ENCODE peak calls at places on chromosomes 4 and X, in five cellular contexts. K is breast epithelium, B is brain microvascular endothelial cell, D is Caco-2, R is IMR-90. L is an unnamed sample.

GRCh38 chr4:120155287-120155686 is 88.6 kb upstream of the MAD2L1 start:
- DNase-seq in K (no peak), D (no peak), R (no peak), B (no peak), L (no peak)

GRCh38 chrX:1165535-1166196 is 46.8 kb downstream of the CRLF2 start:
- DNase-seq in D (peak; percentile 38), R (no peak), K (no peak), B (no peak), L (no peak)

GRCh38 chrX:112642349-112642748 is 37.4 kb downstream of the LHFPL1 start:
- DNase-seq in D (peak; percentile 26), K (peak; percentile 18), R (peak; percentile 75), B (peak; percentile 55), L (no peak)

GRCh38 chr4:76640252-76640925 is 205.4 kb downstream of the SHROOM3 start:
- DNase-seq in R (no peak), D (no peak), B (no peak), K (peak; percentile 65), L (no peak)

GRCh38 chr4:145956288-145956890 is 17.8 kb upstream of the ZNF827 start:
- DNase-seq in B (peak; percentile 41), D (no peak), K (no peak), R (peak; percentile 40), L (no peak)

GRCh38 chr4:165761968-165762367 is 111.1 kb upstream of the TLL1 start:
- DNase-seq in R (no peak), K (no peak), B (no peak), D (no peak), L (no peak)

GRCh38 chr4:147855670-147856069 is 123.8 kb downstream of the ARHGAP10 start:
- DNase-seq in B (no peak), K (no peak), R (no peak), D (no peak), L (no peak)

GRCh38 chr4:31548823-31549222 is 828.7 kb downstream of the PCDH7 start:
- DNase-seq in R (no peak), D (no peak), B (no peak), K (no peak), L (no peak)

GRCh38 chr4:112637552-112637866 is 566 bp downstream of the LARP7 start:
- DNase-seq in R (no peak), D (no peak), B (no peak), K (no peak), L (no peak)
- TF ChIP-seq CTCF in R (no peak), D (no peak), B (no peak), K (no peak), L (no peak)

GRCh38 chr4:80017125-80017854 is 55.7 kb downstream of the ANTXR2 start:
- DNase-seq in K (no peak), D (no peak), B (peak; percentile 76), R (peak; percentile 96), L (no peak)

GRCh38 chr4:80012291-80012690 is 60.7 kb downstream of the ANTXR2 start:
- DNase-seq in K (no peak), R (no peak), D (no peak), B (no peak), L (no peak)

GRCh38 chr4:80014531-80014930 is 58.5 kb downstream of the ANTXR2 start:
- DNase-seq in B (peak; percentile 64), D (no peak), K (no peak), R (peak; percentile 31), L (no peak)

GRCh38 chr4:80015407-80016189 is 57.4 kb downstream of the ANTXR2 start:
- DNase-seq in B (no peak), R (no peak), K (no peak), D (no peak), L (no peak)

DNA sequence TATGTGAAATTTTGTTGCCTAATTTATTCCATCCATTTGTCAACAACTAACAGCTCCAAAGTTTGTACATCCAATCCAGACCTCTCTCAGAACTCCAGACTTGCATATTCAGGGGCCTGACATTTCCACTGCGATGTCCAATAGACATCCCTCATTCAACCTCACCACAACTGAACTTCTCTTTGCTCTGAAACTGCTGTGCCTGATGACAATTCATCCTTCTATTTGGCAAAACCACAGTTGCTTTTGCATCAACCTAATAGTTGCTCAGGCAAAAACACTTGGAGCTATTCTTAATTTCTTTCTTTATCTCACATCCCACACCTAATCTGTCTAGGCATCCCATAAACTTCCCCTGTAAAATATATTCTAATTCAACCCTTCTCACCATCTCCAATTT is 56.5 kb downstream of the ANTXR2 start:
- DNase-seq in D (no peak), K (no peak), R (peak; percentile 37), B (peak; percentile 28), L (no peak)
- H3K36me3 ChIP-seq in D (no peaks in the 10 kb centered on the region), K (no peaks in the 10 kb centered on the region), R (peaks cover 16% of the 10 kb centered on the region), B (peaks cover 14% of the 10 kb centered on the region), L (peaks cover 3% of the 10 kb centered on the region)

GRCh38 chrX:28590394-28590793 is 3.1 kb downstream of the IL1RAPL1 start:
- DNase-seq in R (peak; percentile 32), K (no peak), D (no peak), B (no peak), L (no peak)
- TF ChIP-seq CTCF in R (no peak), K (no peak), D (no peak), B (peak; percentile 25), L (no peak)

GRCh38 chr4:153179100-153179499 is 25.1 kb upstream of the TRIM2 start:
- DNase-seq in D (no peak), K (no peak), R (no peak), B (no peak), L (no peak)
- H3K36me3 ChIP-seq in D (no peaks in the 10 kb centered on the region), K (no peaks in the 10 kb centered on the region), R (no peaks in the 10 kb centered on the region), B (no peaks in the 10 kb centered on the region), L (no peaks in the 10 kb centered on the region)

DNA sequence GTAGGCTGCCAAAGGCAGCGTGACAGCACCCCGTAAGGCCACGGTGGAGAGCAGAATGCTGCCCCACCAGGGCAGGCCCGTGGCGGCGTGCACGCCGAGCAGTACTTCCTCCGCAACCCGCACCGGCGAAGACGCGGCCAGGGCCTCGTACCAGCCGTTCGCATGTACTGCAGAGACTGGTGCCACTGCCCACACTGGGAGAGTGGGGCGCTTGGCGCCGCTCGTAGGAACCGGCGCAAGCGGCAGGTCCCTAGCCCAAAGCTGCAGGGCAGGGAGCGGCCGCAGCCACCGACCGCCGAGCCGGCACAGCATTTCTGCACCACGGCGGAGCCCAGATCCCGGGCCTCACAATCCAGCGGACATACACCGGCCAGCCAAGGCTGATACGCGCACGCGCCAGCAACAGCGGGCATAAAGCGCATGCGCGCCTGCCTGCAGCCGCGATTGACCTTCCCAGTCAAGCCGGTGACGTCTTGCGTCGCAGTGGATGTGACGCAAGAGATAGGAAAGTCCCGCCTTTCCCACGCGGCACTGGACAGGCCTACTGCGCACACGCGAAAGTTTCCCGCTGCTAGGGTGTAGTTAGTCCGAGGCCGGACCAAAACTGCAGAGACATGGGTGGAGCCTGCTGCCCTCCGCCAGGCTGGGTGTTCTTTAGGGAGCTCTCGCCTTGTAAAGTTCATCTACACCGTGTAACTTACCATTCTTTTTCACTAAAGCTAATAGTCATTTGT is at the start of gene COX18:
- DNase-seq in D (peak; percentile 97), K (peak; percentile 97), B (peak; percentile 98), R (peak; percentile 99), L (peak; percentile 99)
- TF ChIP-seq CTCF in D (no peak), K (no peak), B (peak; percentile 2), R (no peak), L (no peak)

GRCh38 chr4:108010167-108010566 is 20.5 kb downstream of the HADH start:
- DNase-seq in K (no peak), D (no peak), R (peak; percentile 89), B (peak; percentile 57), L (no peak)
- H3K36me3 ChIP-seq in K (no peaks in the 10 kb centered on the region), D (no peaks in the 10 kb centered on the region), R (peaks cover 2% of the 10 kb centered on the region), B (no peaks in the 10 kb centered on the region), L (peaks cover 4% of the 10 kb centered on the region)

DNA sequence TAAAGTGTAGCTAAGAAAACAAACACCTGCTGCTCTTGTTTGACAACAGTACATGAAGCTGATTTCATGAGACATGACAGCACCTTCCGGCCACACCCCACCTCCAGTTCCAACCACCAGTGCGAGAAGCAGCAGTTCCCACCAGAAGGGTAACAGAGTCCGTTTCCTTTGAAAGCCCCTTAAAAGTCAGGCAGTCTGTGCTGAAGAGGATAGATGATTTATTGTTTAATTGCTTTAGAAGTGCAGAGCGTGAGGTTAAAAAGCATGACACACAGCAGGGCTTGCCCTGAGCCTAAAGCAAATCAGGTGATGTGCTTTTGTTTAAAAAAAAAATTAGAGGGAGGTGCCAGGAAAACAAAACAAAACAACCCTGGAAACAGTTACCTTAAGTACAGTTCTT is 82.6 kb downstream of the HADH start:
- DNase-seq in R (no peak), K (no peak), D (no peak), B (no peak), L (no peak)
- TF ChIP-seq CTCF in R (no peak), K (no peak), D (no peak), B (no peak), L (no peak)

DNA sequence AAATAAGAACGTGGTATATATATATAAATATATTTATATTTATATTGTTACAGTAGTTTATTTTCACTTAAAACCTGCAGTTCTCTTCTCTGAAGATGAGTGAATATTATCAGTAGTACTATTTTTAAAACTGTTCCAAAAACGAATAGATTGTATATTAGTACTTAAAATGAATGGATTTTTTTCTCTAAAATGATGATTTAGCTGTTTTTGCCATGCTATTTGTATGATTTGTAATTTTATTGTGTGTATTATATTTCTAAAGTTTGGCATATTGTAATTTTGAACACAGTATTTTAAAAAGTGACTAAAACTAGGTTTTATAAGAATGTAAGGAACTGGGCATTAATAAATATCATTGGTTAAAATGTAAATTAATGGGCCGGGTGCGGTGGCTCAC is 22.0 kb downstream of the TRAPPC11 start:
- DNase-seq in B (no peak), R (no peak), D (no peak), K (no peak), L (no peak)
- H3K36me3 ChIP-seq in B (peaks cover 39% of the 10 kb centered on the region), R (peaks cover 32% of the 10 kb centered on the region), D (no peaks in the 10 kb centered on the region), K (no peaks in the 10 kb centered on the region), L (peaks cover 50% of the 10 kb centered on the region)

GRCh38 chr4:4853371-4853823 is 6.1 kb upstream of the MSX1 start:
- DNase-seq in R (no peak), D (no peak), K (no peak), B (no peak), L (peak; percentile 52)

GRCh38 chr4:4851906-4852305 is 7.6 kb upstream of the MSX1 start:
- DNase-seq in K (no peak), R (no peak), B (no peak), D (no peak), L (no peak)

GRCh38 chr4:4851081-4851480 is 8.4 kb upstream of the MSX1 start:
- DNase-seq in K (no peak), B (no peak), R (no peak), D (no peak), L (no peak)

GRCh38 chr4:4853921-4854648 is 5.4 kb upstream of the MSX1 start:
- DNase-seq in K (no peak), B (no peak), R (no peak), D (no peak), L (no peak)

DNA sequence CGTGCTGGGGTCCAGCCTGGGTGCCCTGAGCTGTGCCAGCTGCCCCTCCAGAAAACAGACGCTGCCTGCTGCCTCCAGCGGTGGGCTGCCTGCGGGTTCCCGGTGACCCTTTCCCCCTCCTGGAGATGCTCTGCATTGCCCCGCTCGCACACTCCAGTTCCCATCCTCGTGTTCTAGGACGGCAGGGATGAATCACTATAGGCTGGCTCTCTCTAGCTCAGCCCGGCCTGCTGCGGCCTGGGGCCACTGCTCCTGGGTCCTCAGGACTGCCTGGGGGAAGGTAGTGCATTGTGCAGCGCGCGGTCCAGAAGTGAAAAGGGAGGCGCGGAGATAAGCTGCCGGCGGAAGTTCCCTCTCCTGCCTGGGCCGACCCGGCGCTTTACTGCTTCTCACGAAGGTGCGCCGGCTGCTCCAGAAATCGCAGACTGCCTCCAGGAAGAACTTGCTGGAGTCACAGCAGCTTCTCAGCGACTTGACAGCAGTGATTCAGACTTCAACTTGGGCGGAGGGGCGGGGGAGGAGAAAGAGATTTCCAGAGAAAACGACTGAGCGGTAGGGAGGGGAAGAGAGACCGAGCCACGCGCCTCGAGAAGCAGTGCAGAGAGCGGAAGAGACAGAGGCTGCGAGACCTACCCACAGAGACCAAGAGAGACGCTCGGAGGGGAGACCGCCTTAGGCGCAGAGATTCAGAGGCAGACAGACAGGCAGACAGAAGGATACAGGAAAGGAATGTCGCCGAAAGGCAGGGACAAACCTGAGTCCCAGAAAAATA is 6.7 kb upstream of the MSX1 start:
- DNase-seq in D (no peak), K (no peak), B (peak; percentile 76), R (peak; percentile 76), L (peak; percentile 73)
- TF ChIP-seq CTCF in D (no peak), K (no peak), B (peak; percentile 63), R (peak; percentile 27), L (no peak)